ENCODE peak calls at places on chromosomes 2 and 18, in eight cellular contexts. K, F, T, Y, U, L, A and Q are unnamed samples.

GRCh38 chr18:44954256-44954655 is 273.6 kb downstream of the SETBP1 start:
- DNase-seq in T (no peak), U (no peak), A (no peak), F (no peak), Y (no peak), K (no peak), L (no peak), Q (no peak)

GRCh38 chr2:65240657-65241056 is 13.0 kb downstream of the ACTR2 start:
- DNase-seq in K (no peak), Y (no peak), A (no peak), F (no peak), U (no peak), T (peak; percentile 14), L (no peak), Q (peak; percentile 36)

GRCh38 chr2:200735061-200735460 is 76.6 kb upstream of the BZW1 start:
- DNase-seq in Y (no peak), T (no peak), K (no peak), U (no peak), F (no peak), A (no peak), L (no peak), Q (no peak)

GRCh38 chr2:102717308-102718018 is 44.4 kb upstream of the TMEM182 start:
- DNase-seq in U (no peak), A (peak; percentile 36), Y (no peak), K (peak; percentile 71), F (peak; percentile 35), L (peak; percentile 28), T (peak; percentile 41), Q (peak; percentile 20)

GRCh38 chr2:128442053-128442751 is 123.5 kb upstream of the HS6ST1 start:
- DNase-seq in F (no peak), A (peak; percentile 16), U (peak; percentile 59), K (no peak), Y (peak; percentile 2), L (no peak), T (no peak), Q (no peak)

GRCh38 chr2:133777607-133778006 is 209.3 kb upstream of the NCKAP5 start:
- DNase-seq in U (no peak), F (no peak), L (no peak), T (peak; percentile 63), K (no peak), Y (no peak), A (no peak), Q (peak; percentile 60)

GRCh38 chr2:28030600-28030999 is 140.1 kb downstream of the BABAM2 start:
- DNase-seq in A (no peak), Y (no peak), U (no peak), F (no peak), L (no peak), T (no peak), K (peak; percentile 16), Q (no peak)

GRCh38 chr2:199747427-199747826 is 103.6 kb downstream of the FTCDNL1 start:
- DNase-seq in Y (no peak), F (peak; percentile 41), L (no peak), A (no peak), K (no peak), U (no peak), T (no peak), Q (no peak)

GRCh38 chr2:99863914-99864273 is 278.5 kb downstream of the AFF3 start:
- DNase-seq in A (peak; percentile 28), U (no peak), F (no peak), Y (no peak), T (peak; percentile 77), L (no peak), K (no peak), Q (no peak)

GRCh38 chr18:70046207-70046606 is 98.5 kb upstream of the CD226 start:
- DNase-seq in A (no peak), L (no peak), Y (no peak), T (peak; percentile 61), F (no peak), U (no peak), K (peak; percentile 89), Q (peak; percentile 61)

GRCh38 chr2:42045956-42046748 is 1.7 kb upstream of the PKDCC start:
- DNase-seq in Y (no peak), F (peak; percentile 54), K (no peak), A (no peak), U (no peak), L (no peak), T (no peak), Q (no peak)

GRCh38 chr18:51603551-51603950 is 406.1 kb upstream of the MEX3C start:
- DNase-seq in Y (no peak), K (no peak), U (no peak), T (no peak), A (no peak), F (no peak), L (no peak), Q (no peak)

GRCh38 chr18:75053028-75053624 is 155.8 kb downstream of the PTGR3 start:
- DNase-seq in T (no peak), A (no peak), Y (no peak), F (no peak), K (no peak), U (no peak), L (no peak), Q (no peak)

GRCh38 chr2:37925063-37925897 is at the start of gene RMDN2:
- DNase-seq in K (peak; percentile 86), A (peak; percentile 90), Y (peak; percentile 96), T (peak; percentile 94), F (peak; percentile 96), U (peak; percentile 96), L (peak; percentile 91), Q (peak; percentile 91)
- TF ChIP-seq CTCF in K (no peak), A (peak; percentile 0), Y (no peak), T (no peak), F (no peak), U (no peak), L (no peak), Q (no peak)

GRCh38 chr2:195498176-195498575 is 158.8 kb upstream of the SLC39A10 start:
- DNase-seq in A (peak; percentile 30), F (no peak), T (peak; percentile 19), Y (peak; percentile 34), K (peak; percentile 36), L (no peak), U (peak; percentile 92), Q (peak; percentile 53)
- TF ChIP-seq CTCF in A (peak; percentile 29), F (peak; percentile 29), T (peak; percentile 40), Y (peak; percentile 34), K (peak; percentile 29), L (peak; percentile 18), U (peak; percentile 39), Q (peak; percentile 23)

GRCh38 chr2:157875720-157876065 is 437 bp downstream of the ACVR1 start:
- DNase-seq in T (peak; percentile 35), L (peak; percentile 22), U (peak; percentile 75), K (peak; percentile 4), F (no peak), Y (peak; percentile 72), A (no peak), Q (peak; percentile 23)

GRCh38 chr2:157877761-157878400 is 1.8 kb upstream of the ACVR1 start:
- DNase-seq in F (no peak), A (no peak), Y (no peak), T (no peak), L (no peak), K (no peak), U (no peak), Q (no peak)

GRCh38 chr2:157876771-157877108 is 610 bp upstream of the ACVR1 start:
- DNase-seq in U (no peak), K (peak; percentile 21), L (no peak), A (peak; percentile 11), F (no peak), Y (no peak), T (no peak), Q (no peak)

GRCh38 chr2:157874997-157875719 is 972 bp downstream of the ACVR1 start:
- DNase-seq in T (peak; percentile 92), F (peak; percentile 43), U (peak; percentile 66), K (peak; percentile 93), L (peak; percentile 87), Y (peak; percentile 4), A (peak; percentile 93), Q (peak; percentile 80)

DNA sequence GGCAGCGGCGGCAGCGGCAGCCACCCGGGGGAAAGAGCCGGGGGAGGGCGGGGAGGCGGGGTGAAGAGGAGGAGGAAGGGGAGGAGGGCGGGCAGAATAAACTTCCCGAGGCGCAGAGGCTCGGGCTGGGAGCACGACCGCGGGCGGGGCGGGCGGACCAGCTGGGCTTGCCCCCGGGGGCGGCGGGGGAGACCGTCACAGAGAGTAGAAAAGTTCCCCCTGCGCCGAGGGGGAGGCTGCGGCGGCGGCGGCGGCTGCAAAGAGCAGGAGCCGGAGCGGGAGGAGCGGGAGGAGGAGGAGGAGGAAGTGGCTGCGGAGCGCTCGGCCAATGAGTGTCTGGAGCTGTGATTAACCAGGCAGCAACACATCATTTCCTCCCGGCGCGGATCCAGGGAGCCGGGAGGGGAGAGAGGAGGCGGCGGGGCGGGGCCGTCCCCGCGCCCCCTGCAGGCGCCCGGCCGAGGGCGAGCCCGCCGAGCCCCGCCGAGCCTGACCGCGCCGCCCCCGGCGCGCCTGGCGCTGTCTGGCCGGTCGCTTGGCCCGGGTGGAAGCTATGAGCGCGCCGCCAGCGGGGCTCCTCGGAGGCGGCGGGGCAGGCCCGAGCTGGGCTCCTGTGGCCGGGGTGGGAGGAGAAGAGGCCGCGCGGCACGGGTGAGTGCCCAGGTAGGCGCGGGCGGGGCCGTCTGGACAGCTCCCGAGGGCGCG is at the start of gene ACVR1:
- DNase-seq in A (peak; percentile 98), T (peak; percentile 99), L (peak; percentile 98), Y (peak; percentile 87), K (peak; percentile 97), F (peak; percentile 90), U (peak; percentile 97), Q (peak; percentile 99)
- TF ChIP-seq CTCF in A (peak; percentile 52), T (no peak), L (peak; percentile 18), Y (peak; percentile 18), K (peak; percentile 13), F (peak; percentile 29), U (no peak), Q (peak; percentile 24)

GRCh38 chr2:10678225-10678624 is 11.6 kb downstream of the NOL10 start:
- DNase-seq in A (no peak), K (no peak), L (no peak), F (no peak), Y (no peak), U (no peak), T (no peak), Q (no peak)
- TF ChIP-seq CTCF in A (peak; percentile 13), K (no peak), L (peak; percentile 36), F (peak; percentile 68), Y (peak; percentile 75), U (peak; percentile 29), T (peak; percentile 6), Q (peak; percentile 16)

GRCh38 chr2:111116843-111117665 is 3.7 kb upstream of the BCL2L11 start:
- DNase-seq in K (peak; percentile 67), L (peak; percentile 81), T (peak; percentile 67), A (peak; percentile 71), Y (peak; percentile 70), F (peak; percentile 80), U (peak; percentile 89), Q (peak; percentile 89)
- TF ChIP-seq CTCF in K (peak; percentile 89), L (peak; percentile 94), T (peak; percentile 92), A (peak; percentile 92), Y (peak; percentile 51), F (peak; percentile 64), U (peak; percentile 86), Q (peak; percentile 95)

DNA sequence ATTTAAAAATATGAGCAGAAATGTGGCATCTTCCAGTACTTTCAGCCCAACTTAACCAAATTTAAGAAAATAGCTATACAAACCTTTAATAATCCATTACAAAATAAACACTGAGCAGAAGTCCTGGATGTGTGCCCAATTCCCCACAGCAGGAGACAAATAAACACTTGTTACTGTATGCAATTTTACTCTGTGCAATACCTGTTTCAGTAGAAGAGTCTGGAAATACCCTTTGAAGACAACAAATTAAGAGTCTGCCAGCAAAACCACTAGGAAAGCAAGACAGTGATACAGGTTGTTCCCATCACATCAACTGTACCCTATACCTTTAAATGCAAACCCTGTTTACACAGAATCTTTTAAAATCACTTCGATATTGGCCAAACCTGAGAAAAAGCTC is 41.4 kb upstream of the RNU4ATAC start:
- DNase-seq in A (peak; percentile 68), U (no peak), T (no peak), L (peak; percentile 47), K (no peak), F (no peak), Y (no peak), Q (peak; percentile 92)
- TF ChIP-seq CTCF in A (no peak), U (no peak), T (no peak), L (no peak), K (no peak), F (no peak), Y (no peak), Q (no peak)